ENCODE peak calls at places on chromosomes 1 and 21, in eight cellular contexts. S is AG10803, D is stomach, N is mesothelial cell of epicardium, T is lung, H is WTC11, K is Panc1, O is cardiac fibroblast. G is an unnamed sample.

GRCh38 chr1:177948336-177948972 is 21.4 kb downstream of the SEC16B start:
- DNase-seq in S (peak), D (peak), N (peak), T (peak), H (peak), K (peak), O (peak), G (peak)

GRCh38 chr1:174999926-175000696 is at the start of gene CACYBP:
- DNase-seq in S (peak), D (peak), N (no peak), T (peak), H (no peak), K (no peak), O (peak), G (no peak)

GRCh38 chr1:59171788-59172187 is 125.1 kb upstream of the FGGY start:
- DNase-seq in S (no peak), D (no peak), N (no peak), T (no peak), H (no peak), K (no peak), O (no peak), G (no peak)

GRCh38 chr1:238653693-238654321 is 732.6 kb upstream of the CHRM3 start:
- DNase-seq in S (peak), D (no peak), N (no peak), T (no peak), H (no peak), K (no peak), O (peak), G (no peak)

GRCh38 chr1:42939216-42939615 is 19.5 kb downstream of the SLC2A1 start:
- DNase-seq in S (no peak), D (peak), N (no peak), T (peak), H (no peak), K (no peak), O (no peak), G (no peak)

GRCh38 chr1:170063109-170063826 is 11.2 kb downstream of the KIFAP3 start:
- DNase-seq in S (no peak), D (no peak), N (no peak), T (no peak), H (no peak), K (no peak), O (peak), G (no peak)

GRCh38 chr21:29725025-29725736 is 214.6 kb downstream of the GRIK1 start:
- DNase-seq in S (no peak), D (no peak), N (no peak), T (no peak), H (no peak), K (no peak), O (no peak), G (no peak)

GRCh38 chr1:185680453-185680852 is 53.7 kb upstream of the HMCN1 start:
- DNase-seq in S (no peak), D (no peak), N (no peak), T (no peak), H (no peak), K (no peak), O (no peak), G (no peak)

GRCh38 chr1:239976130-239976968 is 115.3 kb upstream of the FMN2 start:
- DNase-seq in S (peak), D (peak), N (peak), T (no peak), H (peak), K (peak), O (peak), G (peak)

GRCh38 chr1:219374636-219375035 is 201.0 kb downstream of the LYPLAL1 start:
- DNase-seq in S (no peak), D (no peak), N (no peak), T (no peak), H (no peak), K (no peak), O (no peak), G (no peak)

GRCh38 chr1:101820080-101820479 is 176.6 kb downstream of the OLFM3 start:
- DNase-seq in S (peak), D (no peak), N (no peak), T (no peak), H (no peak), K (no peak), O (peak), G (peak)
- TF ChIP-seq CTCF in S (peak), D (no peak), N (no peak), T (peak), H (peak), K (peak), O (peak), G (no peak)

GRCh38 chr1:7069888-7070287 is 284.6 kb downstream of the CAMTA1 start:
- DNase-seq in S (peak), D (no peak), N (no peak), T (no peak), H (peak), K (no peak), O (no peak), G (peak)

GRCh38 chr1:7068552-7068951 is 283.3 kb downstream of the CAMTA1 start:
- DNase-seq in S (no peak), D (no peak), N (no peak), T (no peak), H (no peak), K (no peak), O (no peak), G (no peak)

DNA sequence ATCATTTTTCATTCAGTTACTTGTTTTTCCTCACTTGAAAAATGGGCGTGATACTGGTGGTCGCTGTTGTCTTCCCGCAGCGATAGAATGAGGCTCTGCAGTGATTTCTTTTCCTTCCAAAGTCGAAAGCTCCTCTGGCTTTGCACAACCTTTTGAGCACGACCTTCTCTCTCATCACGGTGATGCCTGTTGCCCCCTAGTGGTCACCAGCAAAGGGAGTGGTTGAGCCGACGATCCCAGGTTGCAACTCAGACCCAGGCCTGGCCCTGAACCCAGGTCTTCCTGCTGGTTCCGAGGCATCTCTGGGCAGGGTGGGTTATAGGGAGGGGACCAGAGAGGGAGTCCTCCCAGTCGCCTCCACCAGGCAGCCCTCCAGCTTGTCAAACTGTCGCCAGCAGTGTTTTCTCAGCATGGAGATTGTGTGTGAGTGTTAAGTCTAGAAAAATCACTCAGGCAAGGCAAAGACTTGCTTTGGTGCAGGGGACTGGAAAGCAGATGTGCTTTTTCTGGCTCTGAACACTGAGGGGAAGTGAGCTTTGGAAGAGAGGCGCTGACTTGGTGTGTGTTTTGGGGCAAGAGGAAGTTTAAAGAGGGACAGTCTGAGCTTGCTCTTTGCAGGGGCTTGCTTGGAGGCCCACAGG is 285.3 kb downstream of the CAMTA1 start:
- DNase-seq in S (peak), D (peak), N (peak), T (peak), H (peak), K (peak), O (peak), G (peak)
- TF ChIP-seq CTCF in S (peak), D (no peak), N (peak), T (peak), H (peak), K (peak), O (peak), G (peak)

DNA sequence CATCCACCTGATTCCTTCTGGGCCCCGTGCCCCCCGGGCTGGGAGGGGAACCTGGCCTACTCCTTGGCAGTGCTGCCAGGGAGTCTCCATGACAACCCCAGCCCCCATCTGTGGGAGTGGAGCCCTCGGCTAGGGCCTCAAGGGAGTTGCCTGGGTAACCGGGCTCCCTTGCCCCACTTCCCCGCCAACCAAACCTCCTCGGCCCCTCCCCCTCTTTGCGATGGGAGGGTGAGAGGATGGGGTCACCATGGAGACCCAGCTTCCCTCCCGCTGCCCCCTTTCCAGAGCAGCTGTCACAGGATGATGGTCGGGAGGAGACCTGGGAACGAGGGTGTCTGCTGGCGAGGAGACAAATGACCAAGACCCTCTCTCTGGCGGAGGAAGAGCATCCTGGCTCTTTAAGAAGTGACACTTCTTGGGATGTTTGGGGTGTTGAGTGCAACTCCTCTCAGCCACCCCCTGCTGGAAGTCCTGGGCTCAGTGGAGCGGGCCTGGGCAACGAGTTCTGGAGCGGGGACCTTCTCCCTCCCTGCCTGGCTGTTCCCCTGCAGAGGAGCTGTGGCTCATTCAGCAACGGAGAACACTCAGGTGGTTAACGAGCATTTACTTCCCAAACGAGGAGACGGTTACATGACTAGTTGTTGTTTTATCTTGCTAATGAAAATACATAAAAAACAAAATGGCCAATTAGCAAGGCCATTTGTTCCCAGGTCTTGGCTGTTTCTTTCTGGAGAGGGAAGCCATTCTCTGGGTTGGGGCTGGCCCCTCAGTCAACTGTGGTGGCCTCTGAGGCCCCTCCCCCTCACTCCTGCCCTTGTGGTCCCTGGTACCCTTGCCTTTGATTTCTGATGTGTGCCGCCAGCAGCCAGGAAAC is 82.8 kb downstream of the UBIAD1 start:
- DNase-seq in S (no peak), D (no peak), N (no peak), T (no peak), H (peak), K (no peak), O (no peak), G (no peak)
- TF ChIP-seq CTCF in S (no peak), D (no peak), N (no peak), T (no peak), H (no peak), K (no peak), O (no peak), G (no peak)

DNA sequence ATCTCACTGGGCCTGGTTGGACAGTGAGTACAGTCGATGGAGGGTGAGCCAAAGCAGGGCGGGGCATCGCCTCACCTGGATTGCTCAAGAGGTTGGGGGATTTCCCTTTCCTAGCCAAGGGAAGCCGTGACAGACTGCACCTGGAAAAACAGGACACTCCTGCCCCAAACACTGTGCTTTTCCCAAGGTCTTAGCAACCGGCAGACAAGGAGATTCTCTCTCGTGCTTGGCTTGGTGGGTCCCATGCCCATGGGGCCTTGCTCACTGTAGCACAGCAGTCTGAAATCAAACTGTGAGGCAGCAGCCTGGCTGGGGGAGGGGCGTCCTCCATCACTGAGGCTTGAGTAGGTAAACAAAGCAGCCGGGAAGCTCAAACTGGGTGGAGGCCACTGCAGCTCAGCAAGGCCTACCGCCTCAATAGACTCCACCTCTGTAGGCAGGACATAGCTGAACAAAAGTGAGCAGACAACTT is 11.3 kb downstream of the C1orf105 start:
- DNase-seq in S (no peak), D (peak), N (no peak), T (peak), H (peak), K (no peak), O (no peak), G (no peak)
- TF ChIP-seq CTCF in S (no peak), D (no peak), N (no peak), T (no peak), H (no peak), K (no peak), O (no peak), G (no peak)

GRCh38 chr1:115647507-115647906 is 5.7 kb downstream of the VANGL1 start:
- DNase-seq in S (no peak), D (no peak), N (no peak), T (no peak), H (no peak), K (no peak), O (no peak), G (no peak)
- TF ChIP-seq CTCF in S (no peak), D (no peak), N (no peak), T (no peak), H (no peak), K (no peak), O (no peak), G (no peak)

DNA sequence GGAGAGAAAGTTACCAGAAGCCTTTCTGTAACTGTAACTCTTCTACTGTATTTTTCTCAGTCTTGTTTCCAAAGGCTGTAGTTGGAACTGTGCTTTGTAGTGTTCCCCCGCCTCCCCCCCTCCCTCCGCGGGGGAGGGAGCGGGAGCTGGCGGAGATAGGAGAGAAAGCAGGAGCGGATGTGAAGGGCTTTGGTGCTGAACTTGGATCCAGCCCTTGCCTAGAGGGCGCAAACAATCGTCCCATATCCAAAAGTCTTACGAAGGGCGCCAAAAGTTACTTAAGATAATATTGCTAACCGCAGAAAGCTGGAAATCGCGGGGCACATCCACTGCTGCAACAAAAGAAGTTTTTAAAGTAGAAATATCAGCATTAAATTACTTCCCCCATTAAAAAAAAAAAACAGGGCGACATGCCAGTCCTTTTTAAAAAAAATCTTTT is 2.4 kb upstream of the NFIA start:
- DNase-seq in S (peak), D (peak), N (peak), T (peak), H (peak), K (peak), O (peak), G (no peak)
- TF ChIP-seq CTCF in S (peak), D (no peak), N (no peak), T (no peak), H (no peak), K (peak), O (peak), G (no peak)

GRCh38 chr1:156419863-156420208 is 50.8 kb downstream of the RHBG start:
- DNase-seq in S (no peak), D (no peak), N (no peak), T (no peak), H (peak), K (no peak), O (no peak), G (peak)
- TF ChIP-seq CTCF in S (peak), D (no peak), N (no peak), T (no peak), H (no peak), K (no peak), O (no peak), G (peak)

G was measured in GM20000.